ENCODE peak calls at places on chromosomes 16 and 17, in eight cellular contexts. One of them, this sample, is unnamed.

GRCh38 chr17:59696682-59697277 is 10.4 kb downstream of the PTRH2 start:
- DNase-seq in GM12891: no peak
- DNase-seq in fibroblast of the conjunctiva: no peak
- DNase-seq in immature natural killer cell: no peak
- DNase-seq in RPMI8226: no peak
- DNase-seq in HCT116: no peak
- DNase-seq in stimulated activated CD8-positive, alpha-beta memory T cell treated with anti-CD3 and anti-CD28 coated beads, Interleukin-2, amount 100 ng/mL, for 48 hours: no peak
- DNase-seq in COR-L47: no peak
- DNase-seq in this sample: no peak

GRCh38 chr17:19546289-19547065 is 12.8 kb downstream of the SLC47A1 start:
- DNase-seq in GM12891: no peak
- DNase-seq in fibroblast of the conjunctiva: no peak
- DNase-seq in immature natural killer cell: no peak
- DNase-seq in RPMI8226: peak; percentile 23
- DNase-seq in HCT116: no peak
- DNase-seq in stimulated activated CD8-positive, alpha-beta memory T cell treated with anti-CD3 and anti-CD28 coated beads, Interleukin-2, amount 100 ng/mL, for 48 hours: no peak
- DNase-seq in COR-L47: no peak
- DNase-seq in this sample: no peak

GRCh38 chr17:79047923-79048825 is 24.2 kb downstream of the C1QTNF1 start:
- DNase-seq in GM12891: no peak
- DNase-seq in fibroblast of the conjunctiva: no peak
- DNase-seq in immature natural killer cell: no peak
- DNase-seq in RPMI8226: no peak
- DNase-seq in HCT116: no peak
- DNase-seq in stimulated activated CD8-positive, alpha-beta memory T cell treated with anti-CD3 and anti-CD28 coated beads, Interleukin-2, amount 100 ng/mL, for 48 hours: no peak
- DNase-seq in COR-L47: no peak
- DNase-seq in this sample: no peak

GRCh38 chr17:45334701-45335677 is 18.2 kb upstream of the MAP3K14 start:
- DNase-seq in GM12891: no peak
- DNase-seq in fibroblast of the conjunctiva: no peak
- DNase-seq in immature natural killer cell: no peak
- DNase-seq in RPMI8226: no peak
- DNase-seq in HCT116: no peak
- DNase-seq in stimulated activated CD8-positive, alpha-beta memory T cell treated with anti-CD3 and anti-CD28 coated beads, Interleukin-2, amount 100 ng/mL, for 48 hours: no peak
- DNase-seq in COR-L47: peak; percentile 43
- DNase-seq in this sample: no peak

GRCh38 chr17:73952498-73953205 is 250.8 kb upstream of the RPL38 start:
- DNase-seq in GM12891: peak; percentile 44
- DNase-seq in fibroblast of the conjunctiva: no peak
- DNase-seq in immature natural killer cell: peak; percentile 37
- DNase-seq in RPMI8226: peak; percentile 28
- DNase-seq in HCT116: no peak
- DNase-seq in stimulated activated CD8-positive, alpha-beta memory T cell treated with anti-CD3 and anti-CD28 coated beads, Interleukin-2, amount 100 ng/mL, for 48 hours: peak; percentile 23
- DNase-seq in COR-L47: no peak
- DNase-seq in this sample: no peak

GRCh38 chr17:45906237-45906636 is 11.9 kb downstream of the MAPT start:
- DNase-seq in GM12891: no peak
- DNase-seq in fibroblast of the conjunctiva: no peak
- DNase-seq in immature natural killer cell: no peak
- DNase-seq in RPMI8226: no peak
- DNase-seq in HCT116: no peak
- DNase-seq in stimulated activated CD8-positive, alpha-beta memory T cell treated with anti-CD3 and anti-CD28 coated beads, Interleukin-2, amount 100 ng/mL, for 48 hours: no peak
- DNase-seq in COR-L47: no peak
- DNase-seq in this sample: no peak

GRCh38 chr17:36602030-36602737 is 801 bp downstream of the MRM1 start:
- DNase-seq in GM12891: no peak
- DNase-seq in fibroblast of the conjunctiva: no peak
- DNase-seq in immature natural killer cell: peak; percentile 11
- DNase-seq in RPMI8226: peak; percentile 19
- DNase-seq in HCT116: no peak
- DNase-seq in stimulated activated CD8-positive, alpha-beta memory T cell treated with anti-CD3 and anti-CD28 coated beads, Interleukin-2, amount 100 ng/mL, for 48 hours: no peak
- DNase-seq in COR-L47: no peak
- DNase-seq in this sample: no peak

GRCh38 chr17:54494731-54495715 is 405.6 kb upstream of the TOM1L1 start:
- DNase-seq in GM12891: no peak
- DNase-seq in fibroblast of the conjunctiva: no peak
- DNase-seq in immature natural killer cell: no peak
- DNase-seq in RPMI8226: no peak
- DNase-seq in HCT116: no peak
- DNase-seq in stimulated activated CD8-positive, alpha-beta memory T cell treated with anti-CD3 and anti-CD28 coated beads, Interleukin-2, amount 100 ng/mL, for 48 hours: no peak
- DNase-seq in COR-L47: peak; percentile 0
- DNase-seq in this sample: no peak

GRCh38 chr17:58156839-58157803 is 8.9 kb downstream of the OR4D1 start:
- DNase-seq in GM12891: peak; percentile 18
- DNase-seq in fibroblast of the conjunctiva: no peak
- DNase-seq in immature natural killer cell: peak; percentile 75
- DNase-seq in RPMI8226: no peak
- DNase-seq in HCT116: no peak
- DNase-seq in stimulated activated CD8-positive, alpha-beta memory T cell treated with anti-CD3 and anti-CD28 coated beads, Interleukin-2, amount 100 ng/mL, for 48 hours: peak; percentile 44
- DNase-seq in COR-L47: no peak
- DNase-seq in this sample: no peak

GRCh38 chr17:7176107-7176851 is 2.9 kb downstream of the ASGR1 start:
- DNase-seq in GM12891: no peak
- DNase-seq in fibroblast of the conjunctiva: no peak
- DNase-seq in immature natural killer cell: no peak
- DNase-seq in RPMI8226: no peak
- DNase-seq in HCT116: no peak
- DNase-seq in stimulated activated CD8-positive, alpha-beta memory T cell treated with anti-CD3 and anti-CD28 coated beads, Interleukin-2, amount 100 ng/mL, for 48 hours: no peak
- DNase-seq in COR-L47: no peak
- DNase-seq in this sample: no peak

GRCh38 chr16:56673916-56674315 is 4.3 kb downstream of the MT1H start:
- DNase-seq in GM12891: no peak
- DNase-seq in fibroblast of the conjunctiva: no peak
- DNase-seq in immature natural killer cell: peak; percentile 10
- DNase-seq in RPMI8226: peak; percentile 75
- DNase-seq in HCT116: no peak
- DNase-seq in stimulated activated CD8-positive, alpha-beta memory T cell treated with anti-CD3 and anti-CD28 coated beads, Interleukin-2, amount 100 ng/mL, for 48 hours: no peak
- DNase-seq in COR-L47: no peak
- DNase-seq in this sample: no peak

GRCh38 chr16:82755570-82756282 is 129.0 kb downstream of the CDH13 start:
- DNase-seq in GM12891: no peak
- DNase-seq in fibroblast of the conjunctiva: no peak
- DNase-seq in immature natural killer cell: no peak
- DNase-seq in RPMI8226: no peak
- DNase-seq in HCT116: no peak
- DNase-seq in stimulated activated CD8-positive, alpha-beta memory T cell treated with anti-CD3 and anti-CD28 coated beads, Interleukin-2, amount 100 ng/mL, for 48 hours: no peak
- DNase-seq in COR-L47: no peak
- DNase-seq in this sample: no peak

GRCh38 chr17:72414967-72415853 is 294.4 kb downstream of the SOX9 start:
- DNase-seq in GM12891: no peak
- DNase-seq in fibroblast of the conjunctiva: no peak
- DNase-seq in immature natural killer cell: no peak
- DNase-seq in RPMI8226: no peak
- DNase-seq in HCT116: no peak
- DNase-seq in stimulated activated CD8-positive, alpha-beta memory T cell treated with anti-CD3 and anti-CD28 coated beads, Interleukin-2, amount 100 ng/mL, for 48 hours: no peak
- DNase-seq in COR-L47: no peak
- DNase-seq in this sample: no peak

GRCh38 chr17:74027539-74027938 is 175.9 kb upstream of the RPL38 start:
- DNase-seq in GM12891: no peak
- DNase-seq in fibroblast of the conjunctiva: no peak
- DNase-seq in immature natural killer cell: no peak
- DNase-seq in RPMI8226: no peak
- DNase-seq in HCT116: no peak
- DNase-seq in stimulated activated CD8-positive, alpha-beta memory T cell treated with anti-CD3 and anti-CD28 coated beads, Interleukin-2, amount 100 ng/mL, for 48 hours: no peak
- DNase-seq in COR-L47: no peak
- DNase-seq in this sample: no peak

GRCh38 chr17:74276051-74276476 is 2.0 kb downstream of the DNAI2 start:
- DNase-seq in GM12891: no peak
- DNase-seq in fibroblast of the conjunctiva: no peak
- DNase-seq in immature natural killer cell: no peak
- DNase-seq in RPMI8226: no peak
- DNase-seq in HCT116: no peak
- DNase-seq in stimulated activated CD8-positive, alpha-beta memory T cell treated with anti-CD3 and anti-CD28 coated beads, Interleukin-2, amount 100 ng/mL, for 48 hours: no peak
- DNase-seq in COR-L47: no peak
- DNase-seq in this sample: no peak

GRCh38 chr16:68715471-68715870 is 21.6 kb upstream of the CDH1 start:
- DNase-seq in GM12891: no peak
- DNase-seq in fibroblast of the conjunctiva: no peak
- DNase-seq in immature natural killer cell: no peak
- DNase-seq in RPMI8226: no peak
- DNase-seq in HCT116: no peak
- DNase-seq in stimulated activated CD8-positive, alpha-beta memory T cell treated with anti-CD3 and anti-CD28 coated beads, Interleukin-2, amount 100 ng/mL, for 48 hours: no peak
- DNase-seq in COR-L47: no peak
- DNase-seq in this sample: no peak

GRCh38 chr17:40331743-40332641 is 23.0 kb downstream of the RARA start:
- DNase-seq in GM12891: no peak
- DNase-seq in fibroblast of the conjunctiva: peak; percentile 80
- DNase-seq in immature natural killer cell: no peak
- DNase-seq in RPMI8226: no peak
- DNase-seq in HCT116: no peak
- DNase-seq in stimulated activated CD8-positive, alpha-beta memory T cell treated with anti-CD3 and anti-CD28 coated beads, Interleukin-2, amount 100 ng/mL, for 48 hours: no peak
- DNase-seq in COR-L47: no peak
- DNase-seq in this sample: peak; percentile 83

GRCh38 chr16:84069540-84069939 is 26.9 kb upstream of the SLC38A8 start:
- DNase-seq in GM12891: no peak
- DNase-seq in fibroblast of the conjunctiva: no peak
- DNase-seq in immature natural killer cell: no peak
- DNase-seq in RPMI8226: peak; percentile 53
- DNase-seq in HCT116: no peak
- DNase-seq in stimulated activated CD8-positive, alpha-beta memory T cell treated with anti-CD3 and anti-CD28 coated beads, Interleukin-2, amount 100 ng/mL, for 48 hours: no peak
- DNase-seq in COR-L47: no peak
- DNase-seq in this sample: no peak

GRCh38 chr17:29726721-29727252 is 104.1 kb upstream of the CORO6 start:
- DNase-seq in GM12891: no peak
- DNase-seq in fibroblast of the conjunctiva: no peak
- DNase-seq in immature natural killer cell: peak; percentile 35
- DNase-seq in RPMI8226: no peak
- DNase-seq in HCT116: no peak
- DNase-seq in stimulated activated CD8-positive, alpha-beta memory T cell treated with anti-CD3 and anti-CD28 coated beads, Interleukin-2, amount 100 ng/mL, for 48 hours: no peak
- DNase-seq in COR-L47: no peak
- DNase-seq in this sample: no peak

GRCh38 chr17:7307686-7308624 is 527 bp downstream of the EIF5A start:
- DNase-seq in GM12891: no peak
- DNase-seq in fibroblast of the conjunctiva: no peak
- DNase-seq in immature natural killer cell: peak; percentile 23
- DNase-seq in RPMI8226: peak; percentile 46
- DNase-seq in HCT116: no peak
- DNase-seq in stimulated activated CD8-positive, alpha-beta memory T cell treated with anti-CD3 and anti-CD28 coated beads, Interleukin-2, amount 100 ng/mL, for 48 hours: peak; percentile 41
- DNase-seq in COR-L47: no peak
- DNase-seq in this sample: no peak

GRCh38 chr16:27382187-27382855 is 19.7 kb upstream of the IL21R start:
- DNase-seq in GM12891: no peak
- DNase-seq in fibroblast of the conjunctiva: no peak
- DNase-seq in immature natural killer cell: no peak
- DNase-seq in RPMI8226: peak; percentile 75
- DNase-seq in HCT116: no peak
- DNase-seq in stimulated activated CD8-positive, alpha-beta memory T cell treated with anti-CD3 and anti-CD28 coated beads, Interleukin-2, amount 100 ng/mL, for 48 hours: no peak
- DNase-seq in COR-L47: no peak
- DNase-seq in this sample: no peak

GRCh38 chr17:45147102-45147580 is 1.1 kb upstream of the HEXIM1 start:
- DNase-seq in GM12891: no peak
- DNase-seq in fibroblast of the conjunctiva: no peak
- DNase-seq in immature natural killer cell: no peak
- DNase-seq in RPMI8226: peak; percentile 80
- DNase-seq in HCT116: no peak
- DNase-seq in stimulated activated CD8-positive, alpha-beta memory T cell treated with anti-CD3 and anti-CD28 coated beads, Interleukin-2, amount 100 ng/mL, for 48 hours: no peak
- DNase-seq in COR-L47: peak; percentile 83
- DNase-seq in this sample: no peak

GRCh38 chr16:28010671-28011070 is 52.8 kb downstream of the GSG1L start:
- DNase-seq in GM12891: no peak
- DNase-seq in fibroblast of the conjunctiva: no peak
- DNase-seq in immature natural killer cell: no peak
- DNase-seq in RPMI8226: no peak
- DNase-seq in HCT116: no peak
- DNase-seq in stimulated activated CD8-positive, alpha-beta memory T cell treated with anti-CD3 and anti-CD28 coated beads, Interleukin-2, amount 100 ng/mL, for 48 hours: no peak
- DNase-seq in COR-L47: no peak
- DNase-seq in this sample: no peak

GRCh38 chr16:89343501-89344291 is 126.2 kb downstream of the ZNF778 start:
- DNase-seq in GM12891: no peak
- DNase-seq in fibroblast of the conjunctiva: no peak
- DNase-seq in immature natural killer cell: no peak
- DNase-seq in RPMI8226: no peak
- DNase-seq in HCT116: peak; percentile 77
- DNase-seq in stimulated activated CD8-positive, alpha-beta memory T cell treated with anti-CD3 and anti-CD28 coated beads, Interleukin-2, amount 100 ng/mL, for 48 hours: no peak
- DNase-seq in COR-L47: no peak
- DNase-seq in this sample: no peak

GRCh38 chr17:72922223-72922622 is 170.3 kb downstream of the SLC39A11 start:
- DNase-seq in GM12891: no peak
- DNase-seq in fibroblast of the conjunctiva: no peak
- DNase-seq in immature natural killer cell: no peak
- DNase-seq in RPMI8226: no peak
- DNase-seq in HCT116: no peak
- DNase-seq in stimulated activated CD8-positive, alpha-beta memory T cell treated with anti-CD3 and anti-CD28 coated beads, Interleukin-2, amount 100 ng/mL, for 48 hours: no peak
- DNase-seq in COR-L47: no peak
- DNase-seq in this sample: no peak

GRCh38 chr16:6023449-6023848 is 925.9 kb upstream of the EEF2KMT start:
- DNase-seq in GM12891: no peak
- DNase-seq in fibroblast of the conjunctiva: no peak
- DNase-seq in immature natural killer cell: no peak
- DNase-seq in RPMI8226: no peak
- DNase-seq in HCT116: no peak
- DNase-seq in stimulated activated CD8-positive, alpha-beta memory T cell treated with anti-CD3 and anti-CD28 coated beads, Interleukin-2, amount 100 ng/mL, for 48 hours: no peak
- DNase-seq in COR-L47: no peak
- DNase-seq in this sample: no peak

GRCh38 chr17:20935740-20936139 is 107.1 kb downstream of the USP22 start:
- DNase-seq in GM12891: no peak
- DNase-seq in fibroblast of the conjunctiva: peak; percentile 45
- DNase-seq in immature natural killer cell: no peak
- DNase-seq in RPMI8226: no peak
- DNase-seq in HCT116: no peak
- DNase-seq in stimulated activated CD8-positive, alpha-beta memory T cell treated with anti-CD3 and anti-CD28 coated beads, Interleukin-2, amount 100 ng/mL, for 48 hours: no peak
- DNase-seq in COR-L47: no peak
- DNase-seq in this sample: no peak

GRCh38 chr16:47143677-47144558 is at the start of gene NETO2:
- DNase-seq in GM12891: peak; percentile 55
- DNase-seq in fibroblast of the conjunctiva: no peak
- DNase-seq in immature natural killer cell: peak; percentile 53
- DNase-seq in RPMI8226: peak; percentile 87
- DNase-seq in HCT116: no peak
- DNase-seq in stimulated activated CD8-positive, alpha-beta memory T cell treated with anti-CD3 and anti-CD28 coated beads, Interleukin-2, amount 100 ng/mL, for 48 hours: peak; percentile 41
- DNase-seq in COR-L47: peak; percentile 41
- DNase-seq in this sample: no peak

This sample was measured in thoracic aorta.